ENCODE peak calls at places on chromosomes 11 and 22, in six cellular contexts. F, V, L, H, T and Z are unnamed samples.

GRCh38 chr11:64834723-64835615 is 9.5 kb downstream of the CDC42BPG start:
- DNase-seq in H (peak), L (no peak), T (no peak), V (peak), F (no peak), Z (no peak)

GRCh38 chr11:72574046-72574445 is 100.2 kb downstream of the PDE2A start:
- DNase-seq in T (no peak), L (no peak), H (no peak), F (no peak), V (no peak), Z (no peak)

GRCh38 chr11:38345286-38345685 is 1747.2 kb upstream of the RAG2 start:
- DNase-seq in F (no peak), L (no peak), V (no peak), T (no peak), H (no peak), Z (no peak)

GRCh38 chr11:115848614-115849013 is 344.4 kb upstream of the CADM1 start:
- DNase-seq in L (no peak), T (no peak), H (no peak), V (no peak), F (no peak), Z (no peak)

GRCh38 chr22:30605449-30606110 is 1.4 kb upstream of the TCN2 start:
- DNase-seq in T (peak), F (peak), H (peak), V (peak), L (peak), Z (peak)

GRCh38 chr22:24744638-24745037 is 29.9 kb downstream of the PIWIL3 start:
- DNase-seq in L (no peak), H (no peak), T (no peak), V (peak), F (no peak), Z (no peak)

GRCh38 chr11:1748467-1749019 is 1.9 kb downstream of the IFITM10 start:
- DNase-seq in H (peak), V (peak), T (no peak), F (no peak), L (no peak), Z (no peak)

GRCh38 chr22:31818481-31819392 is 64.9 kb downstream of the DEPDC5 start:
- DNase-seq in V (peak), L (no peak), T (peak), F (no peak), H (no peak), Z (peak)

GRCh38 chr11:65026810-65027209 is 429 bp upstream of the SNX15 start:
- DNase-seq in L (no peak), T (no peak), F (no peak), V (peak), H (no peak), Z (no peak)

GRCh38 chr11:35185696-35186095 is 46.7 kb downstream of the CD44 start:
- DNase-seq in T (peak), V (peak), F (no peak), L (no peak), H (no peak), Z (peak)

GRCh38 chr11:62922653-62923371 is 1.6 kb upstream of the CHRM1 start:
- DNase-seq in V (peak), L (no peak), T (peak), F (no peak), H (no peak), Z (peak)

GRCh38 chr22:31279821-31280496 is 12.3 kb downstream of the PIK3IP1 start:
- DNase-seq in F (no peak), L (peak), T (no peak), H (peak), V (no peak), Z (no peak)

GRCh38 chr22:35102663-35103062 is 36.7 kb downstream of the ISX start:
- DNase-seq in L (no peak), T (no peak), V (peak), H (no peak), F (peak), Z (peak)

GRCh38 chr11:33329705-33330329 is 72.6 kb downstream of the HIPK3 start:
- DNase-seq in H (peak), V (peak), L (peak), T (peak), F (peak), Z (peak)

GRCh38 chr11:57001674-57002401 is 13.1 kb downstream of the OR5AK2 start:
- DNase-seq in H (no peak), L (no peak), T (peak), F (no peak), V (peak), Z (no peak)

GRCh38 chr11:36053314-36053713 is 109.5 kb downstream of the LDLRAD3 start:
- DNase-seq in L (no peak), H (no peak), F (no peak), T (no peak), V (no peak), Z (no peak)

GRCh38 chr11:124801636-124802312 is 1.6 kb upstream of the MSANTD2 start:
- DNase-seq in L (no peak), H (no peak), F (no peak), T (peak), V (peak), Z (no peak)

GRCh38 chr11:102757823-102758549 is 22.4 kb downstream of the MMP10 start:
- DNase-seq in H (no peak), V (peak), L (no peak), T (peak), F (no peak), Z (no peak)

GRCh38 chr11:67082071-67082791 is 25.6 kb downstream of the RHOD start:
- DNase-seq in T (peak), V (peak), H (no peak), F (peak), L (peak), Z (peak)

GRCh38 chr11:72293391-72293790 is 49.4 kb upstream of the PHOX2A start:
- DNase-seq in H (no peak), T (no peak), F (no peak), L (no peak), V (no peak), Z (no peak)

GRCh38 chr22:26892401-26893033 is 235.1 kb downstream of the MIAT start:
- DNase-seq in V (peak), H (peak), T (peak), F (peak), L (no peak), Z (no peak)

GRCh38 chr22:44891293-44891747 is 118.5 kb downstream of the PHF21B start:
- DNase-seq in L (no peak), V (no peak), H (no peak), T (no peak), F (no peak), Z (no peak)

GRCh38 chr11:71078482-71078881 is 173.9 kb downstream of the SHANK2 start:
- DNase-seq in T (peak), V (peak), F (no peak), L (no peak), H (no peak), Z (no peak)

GRCh38 chr11:27388001-27388400 is 25.0 kb upstream of the CCDC34 start:
- DNase-seq in F (no peak), T (no peak), H (no peak), L (no peak), V (peak), Z (no peak)

GRCh38 chr11:94201004-94201465 is 72.4 kb downstream of the PANX1 start:
- DNase-seq in V (peak), F (no peak), L (no peak), T (peak), H (no peak), Z (no peak)

GRCh38 chr11:79076526-79077115 is 364.2 kb downstream of the TENM4 start:
- DNase-seq in T (peak), L (no peak), H (peak), V (peak), F (peak), Z (peak)

GRCh38 chr11:39011822-39012221 is 2413.8 kb upstream of the RAG2 start:
- DNase-seq in V (no peak), H (no peak), F (no peak), L (no peak), T (no peak), Z (no peak)

GRCh38 chr22:20747223-20747622 is 26.7 kb upstream of the SERPIND1 start:
- DNase-seq in H (no peak), L (no peak), V (no peak), F (no peak), T (no peak), Z (no peak)
- H3K4me3 ChIP-seq in H (no peak), L (no peak), V (no peak), F (no peak), T (no peak), Z (no peak)

GRCh38 chr11:47351159-47352126 is 1.1 kb downstream of the MYBPC3 start:
- DNase-seq in V (no peak), L (no peak), T (no peak), H (peak), F (no peak), Z (no peak)
- H3K4me3 ChIP-seq in V (no peak), L (no peak), T (no peak), H (no peak), F (no peak), Z (no peak)

GRCh38 chr22:36551096-36551495 is 22.1 kb upstream of the EIF3D start:
- DNase-seq in T (no peak), F (no peak), L (no peak), V (no peak), H (no peak), Z (no peak)

GRCh38 chr22:36549033-36549432 is 20.1 kb upstream of the EIF3D start:
- DNase-seq in T (no peak), H (no peak), L (no peak), V (no peak), F (no peak), Z (no peak)

GRCh38 chr22:36548606-36549005 is 19.6 kb upstream of the EIF3D start:
- DNase-seq in F (no peak), V (no peak), L (no peak), H (no peak), T (peak), Z (peak)

GRCh38 chr22:36554101-36554500 is 25.1 kb upstream of the EIF3D start:
- DNase-seq in L (no peak), T (no peak), H (no peak), V (no peak), F (no peak), Z (no peak)

GRCh38 chr22:36552300-36552699 is 23.3 kb upstream of the EIF3D start:
- DNase-seq in V (no peak), L (no peak), F (no peak), T (no peak), H (no peak), Z (no peak)
- H3K4me3 ChIP-seq in V (no peak), L (no peak), F (no peak), T (no peak), H (no peak), Z (no peak)

DNA sequence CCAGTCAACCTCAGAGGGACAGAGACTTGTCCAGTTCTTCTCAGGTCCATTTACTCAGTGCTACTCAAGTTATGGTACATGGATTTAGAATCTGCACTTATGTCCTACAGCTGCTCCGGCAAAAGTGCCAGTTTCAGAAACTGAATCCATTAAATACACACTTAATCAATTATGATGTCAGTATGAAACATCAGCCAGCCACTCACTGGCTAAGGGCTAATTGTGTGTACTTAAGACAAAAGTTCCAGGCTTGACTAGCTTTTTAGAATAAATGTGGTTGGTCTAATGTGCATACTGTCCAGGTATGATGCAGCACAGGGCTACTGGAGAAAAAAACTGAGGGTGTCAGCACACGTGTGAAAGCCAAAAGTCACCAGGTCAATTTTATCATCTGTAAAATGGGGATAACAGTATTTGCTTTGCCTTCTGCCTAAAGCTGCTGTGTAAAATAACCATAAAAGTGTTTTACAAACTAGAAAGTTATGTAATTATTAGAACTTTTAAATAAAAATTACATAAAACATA is 55.4 kb upstream of the CYP2D6 start:
- DNase-seq in F (no peak), L (no peak), V (peak), T (peak), H (no peak), Z (no peak)
- H3K4me3 ChIP-seq in F (no peak), L (no peak), V (no peak), T (no peak), H (no peak), Z (no peak)

DNA sequence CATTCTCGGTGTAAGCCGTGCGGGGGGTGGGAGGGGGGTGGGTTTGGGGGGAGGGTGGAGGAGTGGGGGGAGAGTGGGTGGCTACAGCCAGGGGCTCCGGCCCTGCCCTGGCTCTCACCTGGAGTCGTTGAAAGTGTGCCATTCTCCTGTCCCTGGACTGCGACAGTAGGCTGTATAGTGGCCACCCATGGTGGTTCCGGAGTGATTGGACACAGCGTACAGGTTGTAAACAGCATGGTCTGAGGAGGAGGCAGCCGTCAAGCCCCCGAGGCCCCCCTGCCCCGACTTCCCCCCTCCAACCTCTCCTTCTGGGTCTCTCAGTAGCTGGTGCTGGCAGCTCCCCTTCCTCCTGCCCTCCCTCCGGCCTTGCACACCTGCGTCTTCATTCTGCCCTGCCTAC is 10.6 kb upstream of the MFRP start:
- DNase-seq in V (no peak), F (no peak), L (no peak), H (no peak), T (no peak), Z (no peak)
- H3K4me3 ChIP-seq in V (peak), F (peak), L (no peak), H (no peak), T (peak), Z (peak)

GRCh38 chr11:125933030-125933813 is 12.6 kb upstream of the VSIG10L2 start:
- DNase-seq in V (no peak), L (no peak), H (no peak), F (no peak), T (no peak), Z (no peak)
- H3K4me3 ChIP-seq in V (no peak), L (no peak), H (no peak), F (no peak), T (no peak), Z (no peak)

DNA sequence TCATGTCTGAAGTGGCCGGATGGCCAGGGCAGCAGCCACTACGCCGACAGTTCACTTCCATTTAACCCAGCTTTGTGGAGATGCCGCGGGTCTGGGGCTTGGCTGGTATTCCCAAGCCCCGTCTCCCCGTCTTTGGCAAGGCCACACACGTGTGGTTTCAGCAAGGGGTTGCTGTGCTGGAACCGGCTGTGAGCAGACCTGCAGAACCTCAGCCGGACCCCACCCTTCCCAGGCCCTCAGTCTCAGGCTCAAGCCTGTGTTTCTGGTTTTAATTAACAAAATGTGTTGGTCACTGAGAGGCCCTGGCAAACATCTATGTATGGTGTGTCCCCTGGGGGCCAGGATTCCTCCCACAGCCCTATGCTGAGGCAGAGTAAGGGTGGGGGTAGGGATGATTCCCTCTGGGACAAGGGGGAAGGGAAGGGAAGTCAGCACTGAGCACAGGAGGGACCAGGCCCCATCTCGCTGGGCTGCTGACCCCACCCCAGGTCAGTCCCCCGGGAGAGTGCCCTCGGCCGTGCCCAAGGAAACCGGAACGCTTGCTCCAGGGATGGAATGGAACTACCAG is 9.3 kb downstream of the OSBPL5 start:
- DNase-seq in F (peak), L (no peak), V (peak), T (peak), H (no peak), Z (no peak)
- H3K4me3 ChIP-seq in F (peak), L (no peak), V (peak), T (peak), H (no peak), Z (no peak)

GRCh38 chr22:46078241-46079092 is 71.9 kb upstream of the PPARA start:
- DNase-seq in T (peak), H (peak), L (no peak), F (peak), V (peak), Z (no peak)

GRCh38 chr22:46079093-46079860 is 71.0 kb upstream of the PPARA start:
- DNase-seq in T (no peak), L (no peak), V (peak), H (no peak), F (peak), Z (no peak)

GRCh38 chr22:46076651-46077339 is 73.5 kb upstream of the PPARA start:
- DNase-seq in T (peak), L (no peak), H (peak), V (peak), F (peak), Z (no peak)

GRCh38 chr22:46075764-46076531 is 74.4 kb upstream of the PPARA start:
- DNase-seq in V (no peak), H (peak), F (peak), T (no peak), L (no peak), Z (no peak)

DNA sequence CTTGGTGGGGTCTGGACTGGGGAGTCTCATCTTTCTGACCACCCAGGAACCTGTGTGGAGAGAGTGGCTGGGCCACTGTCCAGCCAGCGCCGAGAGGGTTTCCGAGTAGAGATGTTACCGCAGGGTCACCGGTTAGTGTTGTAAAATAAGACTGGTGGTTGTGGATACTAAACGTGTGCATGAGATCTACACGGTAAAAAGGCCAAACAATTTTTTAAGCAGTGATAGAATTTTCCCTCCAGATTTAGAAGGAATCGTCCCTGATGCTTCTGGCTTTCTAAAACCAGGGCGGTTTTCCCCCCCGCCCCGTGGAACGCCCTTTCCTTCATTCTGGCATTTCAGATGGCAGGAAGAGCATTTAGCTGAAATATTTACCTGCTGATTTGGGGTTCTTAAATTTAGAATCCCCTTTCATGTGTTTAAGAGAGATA is 72.6 kb upstream of the PPARA start:
- DNase-seq in L (no peak), H (peak), V (peak), F (peak), T (peak), Z (no peak)
- H3K4me3 ChIP-seq in L (no peak), H (no peak), V (peak), F (peak), T (peak), Z (no peak)

GRCh38 chr22:42933783-42934144 is 76.7 kb upstream of the ARFGAP3 start:
- DNase-seq in L (no peak), V (peak), T (peak), F (no peak), H (no peak), Z (no peak)
- H3K4me3 ChIP-seq in L (no peak), V (peak), T (peak), F (no peak), H (no peak), Z (no peak)

GRCh38 chr11:12859872-12860657 is 149.1 kb upstream of the RASSF10 start:
- DNase-seq in T (no peak), L (no peak), F (no peak), H (no peak), V (no peak), Z (peak)

GRCh38 chr11:12860827-12861226 is 148.3 kb upstream of the RASSF10 start:
- DNase-seq in L (no peak), H (no peak), T (peak), F (no peak), V (no peak), Z (no peak)

GRCh38 chr11:12863605-12864121 is 145.5 kb upstream of the RASSF10 start:
- DNase-seq in L (no peak), H (no peak), T (no peak), V (no peak), F (no peak), Z (peak)

GRCh38 chr11:12864316-12865156 is 144.6 kb upstream of the RASSF10 start:
- DNase-seq in L (no peak), V (peak), F (no peak), H (no peak), T (peak), Z (peak)

GRCh38 chr11:12862761-12863469 is 146.2 kb upstream of the RASSF10 start:
- DNase-seq in T (peak), H (no peak), F (peak), L (no peak), V (peak), Z (peak)
- H3K4me3 ChIP-seq in T (peak), H (no peak), F (peak), L (no peak), V (no peak), Z (peak)